ENCODE peak calls at places on chromosomes 1 and 21, in nine cellular contexts. E, L, H, Y, W, U, T, F and G are unnamed samples.

GRCh38 chr1:25123551-25123950 is 108.8 kb downstream of the SYF2 start:
- DNase-seq in E (no peak), T (no peak), L (no peak), F (no peak), H (no peak), W (no peak), Y (no peak), U (no peak), G (no peak)

GRCh38 chr1:65265296-65266271 is 43.8 kb upstream of the DNAJC6 start:
- DNase-seq in Y (peak), L (no peak), F (no peak), U (peak), W (no peak), T (peak), H (peak), E (peak), G (peak)

GRCh38 chr21:46168659-46169386 is 13.4 kb upstream of the FTCD start:
- DNase-seq in F (no peak), E (no peak), T (no peak), Y (no peak), U (no peak), L (no peak), H (no peak), W (no peak), G (no peak)

GRCh38 chr1:109134423-109134822 is 20.5 kb downstream of the ELAPOR1 start:
- DNase-seq in H (peak), L (no peak), U (peak), E (no peak), T (no peak), W (no peak), Y (no peak), F (no peak), G (no peak)

GRCh38 chr1:115670476-115671175 is 28.9 kb downstream of the VANGL1 start:
- DNase-seq in H (no peak), Y (no peak), E (no peak), U (no peak), W (no peak), L (no peak), F (no peak), T (no peak), G (no peak)

GRCh38 chr1:204640578-204640977 is 45.0 kb downstream of the LRRN2 start:
- DNase-seq in F (no peak), W (no peak), E (no peak), U (no peak), T (no peak), H (no peak), L (no peak), Y (no peak), G (no peak)

GRCh38 chr1:35151220-35151619 is 41.7 kb downstream of the SFPQ start:
- DNase-seq in W (no peak), U (no peak), H (no peak), Y (no peak), L (no peak), E (no peak), F (no peak), T (no peak), G (no peak)

GRCh38 chr1:55623339-55623738 is 408.2 kb upstream of the USP24 start:
- DNase-seq in E (peak), Y (peak), U (no peak), F (no peak), L (no peak), W (no peak), H (peak), T (no peak), G (no peak)

GRCh38 chr1:175363046-175363445 is 170.5 kb upstream of the KIAA0040 start:
- DNase-seq in Y (no peak), L (no peak), F (no peak), H (no peak), W (no peak), E (no peak), T (no peak), U (no peak), G (no peak)

GRCh38 chr1:115767403-115767802 is 1.1 kb downstream of the CASQ2 start:
- DNase-seq in T (no peak), L (no peak), H (no peak), W (no peak), U (no peak), F (no peak), Y (no peak), E (no peak), G (no peak)

GRCh38 chr1:156600733-156601121 is 552 bp downstream of the GPATCH4 start:
- DNase-seq in U (no peak), T (no peak), W (no peak), E (no peak), L (no peak), F (no peak), H (no peak), Y (no peak), G (no peak)

GRCh38 chr1:156602557-156602993 is 1.3 kb upstream of the GPATCH4 start:
- DNase-seq in T (no peak), H (no peak), U (no peak), E (no peak), W (peak), F (no peak), L (no peak), Y (no peak), G (no peak)

GRCh38 chr1:156601892-156602291 is 613 bp upstream of the GPATCH4 start:
- DNase-seq in H (no peak), T (no peak), F (no peak), W (no peak), L (no peak), Y (no peak), E (no peak), U (no peak), G (no peak)

GRCh38 chr1:156599811-156600210 is 1.5 kb downstream of the GPATCH4 start:
- DNase-seq in H (no peak), E (no peak), T (peak), W (peak), L (no peak), U (no peak), Y (no peak), F (no peak), G (no peak)

GRCh38 chr1:156601122-156601830 is at the start of gene GPATCH4:
- DNase-seq in U (peak), T (peak), F (peak), H (peak), W (peak), Y (peak), E (peak), L (peak), G (no peak)
- TF ChIP-seq POLR2A in U (no peak), T (peak), F (peak), H (peak), W (peak), Y (no peak), E (no peak), L (peak), G (peak)

DNA sequence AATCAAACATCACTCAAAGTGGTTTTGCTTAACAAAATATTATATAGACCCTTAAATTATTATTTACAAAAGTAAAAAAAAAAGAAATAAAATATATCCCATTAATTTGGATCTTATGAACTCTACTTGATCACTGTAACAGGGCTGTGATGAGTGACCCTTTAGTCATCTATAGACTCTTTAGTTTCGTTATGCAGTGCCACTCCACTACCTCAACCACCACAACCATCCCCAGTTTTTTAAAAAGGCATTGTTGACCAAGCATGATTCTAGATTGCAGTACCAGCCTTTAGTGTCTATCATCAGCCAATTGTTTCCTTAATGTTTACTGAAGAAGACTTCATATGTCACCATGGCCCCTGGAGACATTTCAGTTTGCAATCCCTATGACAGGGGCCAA is 20.8 kb upstream of the DYNLT5 start:
- DNase-seq in F (no peak), L (no peak), T (no peak), W (no peak), U (no peak), H (no peak), Y (no peak), E (no peak), G (no peak)
- TF ChIP-seq POLR2A in F (no peak), L (no peak), T (no peak), W (no peak), U (no peak), H (no peak), Y (no peak), E (no peak), G (no peak)

DNA sequence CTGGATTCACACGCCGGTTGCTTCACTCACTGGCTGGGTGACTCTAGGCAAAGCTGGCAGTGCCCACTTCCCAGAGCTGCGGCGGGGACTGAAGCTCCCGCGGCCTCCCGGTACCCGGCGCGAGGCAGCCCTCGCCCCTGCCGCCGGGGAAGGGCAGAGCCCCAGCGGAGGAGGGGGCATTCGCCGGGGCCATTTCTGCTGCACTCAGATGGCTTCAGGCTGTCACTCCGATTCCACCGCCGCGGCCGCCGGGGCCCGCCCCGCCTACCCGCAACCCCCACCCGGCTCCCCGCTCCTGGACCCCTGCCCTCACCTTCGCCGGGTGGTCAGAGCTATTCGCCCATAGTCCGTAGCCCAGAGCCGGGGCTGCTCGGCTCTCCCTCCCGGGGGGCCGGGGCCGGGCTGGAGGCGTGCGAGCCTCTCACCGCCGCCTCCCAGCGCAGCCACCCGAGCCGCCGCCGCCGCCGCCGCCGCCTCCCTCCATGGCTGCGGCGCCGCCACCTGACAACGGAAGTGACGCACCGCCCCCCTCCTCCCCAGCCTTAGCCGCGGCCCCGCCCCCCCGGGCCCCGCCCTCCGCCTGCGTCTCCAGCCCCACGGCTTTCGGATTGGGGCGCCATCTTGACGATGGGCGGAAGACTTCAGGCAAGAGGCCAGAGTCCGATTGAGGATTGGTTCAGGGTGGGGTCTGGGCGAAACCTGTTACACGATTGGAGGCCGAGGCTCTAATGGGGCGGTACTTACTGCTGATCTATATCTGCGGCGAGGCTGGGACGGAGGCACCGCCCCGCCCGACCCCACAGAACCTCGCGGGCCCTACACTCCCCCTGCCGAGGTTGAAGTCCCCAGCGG is at the start of gene STK40:
- DNase-seq in H (peak), W (peak), E (peak), U (peak), Y (peak), L (peak), F (peak), T (peak), G (peak)
- TF ChIP-seq POLR2A in H (no peak), W (peak), E (peak), U (no peak), Y (peak), L (peak), F (no peak), T (no peak), G (no peak)

GRCh38 chr1:11052839-11053757 is 6.1 kb upstream of the MASP2 start:
- DNase-seq in W (no peak), H (peak), U (no peak), L (no peak), E (no peak), Y (no peak), F (no peak), T (no peak), G (no peak)
- TF ChIP-seq POLR2A in W (no peak), H (no peak), U (no peak), L (no peak), E (no peak), Y (no peak), F (no peak), T (no peak), G (no peak)

DNA sequence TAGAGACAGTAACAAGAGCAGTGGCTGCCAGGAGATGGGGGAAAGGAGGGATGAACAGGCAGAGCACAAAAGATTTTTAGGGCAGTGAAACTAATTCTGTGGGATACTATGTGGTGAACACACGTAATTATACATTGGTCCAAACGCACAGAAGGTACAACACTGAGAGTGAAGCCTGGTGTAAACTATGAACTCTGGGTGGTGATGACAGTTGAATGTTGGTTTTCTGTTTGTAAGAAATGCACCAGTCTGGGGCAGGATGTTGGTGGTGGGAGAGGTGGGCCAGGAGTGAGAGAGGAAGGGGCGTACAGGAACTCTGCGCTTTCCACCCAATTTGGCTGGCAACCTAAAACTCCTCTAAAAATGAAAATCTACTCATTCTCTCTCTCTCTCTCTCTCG is 50.2 kb upstream of the TIAM1 start:
- DNase-seq in F (no peak), H (no peak), W (no peak), Y (no peak), U (no peak), T (no peak), L (no peak), E (no peak), G (no peak)
- TF ChIP-seq POLR2A in F (no peak), H (no peak), W (no peak), Y (no peak), U (no peak), T (no peak), L (no peak), E (no peak), G (no peak)

GRCh38 chr1:228085287-228085926 is 2.9 kb downstream of the ARF1 start:
- DNase-seq in E (peak), W (no peak), H (peak), F (no peak), U (no peak), Y (peak), T (peak), L (peak), G (no peak)
- TF ChIP-seq POLR2A in E (no peak), W (no peak), H (no peak), F (no peak), U (no peak), Y (no peak), T (peak), L (no peak), G (no peak)

DNA sequence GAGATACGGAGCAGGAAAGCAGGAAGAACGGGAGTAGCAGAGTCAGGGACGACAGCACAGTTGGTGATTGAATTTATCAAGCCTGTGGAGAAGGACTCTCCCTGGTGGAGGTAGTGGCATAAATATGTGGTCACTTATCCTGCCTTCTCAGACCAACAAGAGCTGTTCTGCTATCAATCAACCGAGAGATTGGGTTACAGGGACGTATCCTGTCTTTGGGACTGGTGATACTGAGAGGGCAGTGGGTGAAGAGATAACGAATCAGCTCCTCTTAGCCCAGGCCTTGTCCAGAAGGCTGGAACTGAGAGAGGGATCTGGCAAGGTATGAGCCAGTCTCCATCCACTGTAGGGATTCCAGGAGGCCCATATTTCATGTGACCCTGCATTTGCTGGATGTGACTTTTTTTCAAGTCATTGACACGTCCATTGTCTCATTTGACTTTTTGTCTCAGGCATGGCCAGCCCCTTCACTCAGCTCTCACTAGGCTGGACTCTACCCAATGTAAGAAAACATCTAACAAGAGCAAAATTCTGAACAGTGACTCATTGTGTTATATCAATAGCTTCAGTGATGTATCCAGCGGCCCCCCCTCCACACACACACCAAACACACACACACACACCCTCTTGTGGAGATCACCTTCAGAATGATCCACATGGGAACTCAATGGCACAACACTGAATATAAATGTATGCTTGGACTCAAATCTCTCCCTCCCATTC is 11.3 kb downstream of the C1orf116 start:
- DNase-seq in H (no peak), Y (no peak), F (no peak), U (no peak), E (no peak), W (no peak), T (peak), L (no peak), G (no peak)
- TF ChIP-seq POLR2A in H (no peak), Y (no peak), F (no peak), U (no peak), E (no peak), W (no peak), T (no peak), L (no peak), G (no peak)